ENCODE peak calls at places on chromosomes 2 and 18, in four cellular contexts. V is RWPE1, W is AG04450, R is lower leg skin. G is an unnamed sample.

GRCh38 chr2:160254363-160254762 is 54.3 kb upstream of the ITGB6 start:
- DNase-seq in V (no peak), W (no peak), R (no peak), G (no peak)

GRCh38 chr18:75923169-75923568 is 495.7 kb upstream of the SMIM21 start:
- DNase-seq in V (peak), W (no peak), R (no peak), G (no peak)

GRCh38 chr18:55781481-55781957 is 193.5 kb upstream of the TCF4 start:
- DNase-seq in V (peak), W (no peak), R (no peak), G (no peak)

GRCh38 chr18:42931501-42931900 is 184.0 kb downstream of the RIT2 start:
- DNase-seq in V (no peak), W (no peak), R (no peak), G (no peak)

GRCh38 chr2:19050354-19050753 is 308.1 kb downstream of the OSR1 start:
- DNase-seq in V (no peak), W (no peak), R (no peak), G (no peak)

GRCh38 chr2:54545700-54546450 is 89.7 kb downstream of the SPTBN1 start:
- DNase-seq in V (peak), W (no peak), R (no peak), G (no peak)

GRCh38 chr18:79928563-79928960 is 22.9 kb downstream of the SLC66A2 start:
- DNase-seq in V (no peak), W (no peak), R (peak), G (peak)

GRCh38 chr18:58682429-58683069 is 11.3 kb downstream of the MALT1 start:
- DNase-seq in V (peak), W (peak), R (no peak), G (peak)

GRCh38 chr18:72375628-72376027 is 168.5 kb downstream of the CBLN2 start:
- DNase-seq in V (no peak), W (peak), R (no peak), G (no peak)

GRCh38 chr18:52278191-52278590 is 61.8 kb upstream of the DCC start:
- DNase-seq in V (no peak), W (no peak), R (no peak), G (no peak)

GRCh38 chr2:68377137-68377780 is 12.2 kb downstream of the PLEK start:
- DNase-seq in V (no peak), W (no peak), R (no peak), G (no peak)

GRCh38 chr2:225768741-225769140 is 369.2 kb downstream of the NYAP2 start:
- DNase-seq in V (no peak), W (no peak), R (no peak), G (no peak)

GRCh38 chr2:35873921-35874320 is 481.7 kb upstream of the CRIM1 start:
- DNase-seq in V (no peak), W (no peak), R (no peak), G (no peak)
- TF ChIP-seq CTCF in V (no peak), W (no peak), R (no peak), G (no peak)

GRCh38 chr18:10141559-10141958 is 227.7 kb downstream of the VAPA start:
- DNase-seq in V (no peak), W (no peak), R (peak), G (no peak)

GRCh38 chr18:10143601-10144000 is 229.8 kb downstream of the VAPA start:
- DNase-seq in V (no peak), W (no peak), R (peak), G (no peak)

GRCh38 chr18:10140928-10141327 is 227.1 kb downstream of the VAPA start:
- DNase-seq in V (peak), W (no peak), R (peak), G (no peak)

GRCh38 chr18:10142056-10142455 is 228.2 kb downstream of the VAPA start:
- DNase-seq in V (no peak), W (no peak), R (no peak), G (no peak)

DNA sequence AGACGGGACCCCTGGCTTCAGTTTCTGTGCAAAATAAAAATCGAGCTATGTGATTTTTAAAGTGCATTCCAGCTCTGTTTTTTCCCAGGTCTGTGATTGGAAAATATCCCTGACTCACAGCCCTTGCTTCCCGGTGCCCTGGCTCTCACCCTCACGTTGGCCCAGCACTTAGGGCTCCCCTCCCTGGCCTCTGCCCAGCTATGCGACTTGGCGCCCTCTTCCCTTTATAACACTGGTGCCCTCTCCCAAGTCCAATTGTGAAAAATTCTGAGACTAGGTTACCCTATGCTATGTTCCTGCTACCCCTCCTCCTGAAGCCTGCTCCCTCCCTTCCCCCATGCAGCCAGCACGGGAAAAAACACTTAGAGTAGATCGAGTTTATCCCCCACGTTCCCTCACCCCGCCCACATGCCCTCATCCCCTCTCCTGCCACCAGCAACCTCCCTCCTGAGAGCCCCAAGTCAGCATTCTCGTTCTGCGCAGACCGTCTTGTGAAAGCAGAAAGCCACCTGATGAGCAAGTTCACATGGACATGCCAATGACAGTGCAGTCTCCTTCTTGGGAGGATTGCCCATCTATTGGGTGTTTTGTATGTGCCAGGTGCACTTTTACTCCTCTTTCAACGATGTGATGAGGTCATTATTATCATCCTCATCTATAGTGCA is 228.8 kb downstream of the VAPA start:
- DNase-seq in V (peak), W (no peak), R (peak), G (no peak)
- TF ChIP-seq CTCF in V (no peak), W (no peak), R (no peak), G (no peak)

GRCh38 chr2:40283111-40283909 is 168.6 kb downstream of the SLC8A1 start:
- DNase-seq in V (no peak), W (no peak), R (no peak), G (no peak)

GRCh38 chr2:40282428-40282827 is 169.5 kb downstream of the SLC8A1 start:
- DNase-seq in V (no peak), W (no peak), R (no peak), G (no peak)

GRCh38 chr2:40285391-40285790 is 166.5 kb downstream of the SLC8A1 start:
- DNase-seq in V (no peak), W (no peak), R (no peak), G (no peak)

GRCh38 chr2:40286721-40287120 is 165.2 kb downstream of the SLC8A1 start:
- DNase-seq in V (no peak), W (no peak), R (no peak), G (no peak)

DNA sequence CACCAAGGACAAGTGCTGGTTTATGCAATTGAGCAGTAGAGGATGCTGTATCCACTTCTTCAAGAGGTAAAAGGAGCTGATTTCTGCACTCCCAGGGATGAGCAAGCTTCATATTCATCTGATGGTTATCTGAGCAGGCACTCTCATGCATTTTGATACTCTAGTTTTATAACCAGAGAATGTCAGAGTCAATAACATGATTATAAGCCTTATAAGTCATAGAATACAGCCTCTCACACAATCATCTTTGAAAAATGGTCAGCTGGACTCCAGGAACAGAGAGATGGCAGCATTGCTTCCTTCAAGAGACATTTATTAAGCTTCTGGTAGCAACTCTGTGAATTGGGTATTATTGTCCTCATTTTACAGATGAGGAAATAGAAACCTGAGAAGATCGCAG is 167.1 kb downstream of the SLC8A1 start:
- DNase-seq in V (no peak), W (no peak), R (no peak), G (no peak)
- TF ChIP-seq CTCF in V (no peak), W (no peak), R (no peak), G (no peak)

GRCh38 chr2:74573747-74574562 is 19.4 kb downstream of the DOK1 start:
- DNase-seq in V (peak), W (peak), R (no peak), G (no peak)

GRCh38 chr2:74575320-74575719 is 20.8 kb downstream of the DOK1 start:
- DNase-seq in V (no peak), W (no peak), R (no peak), G (no peak)

GRCh38 chr2:74571058-74571457 is 16.5 kb downstream of the DOK1 start:
- DNase-seq in V (no peak), W (no peak), R (no peak), G (no peak)

GRCh38 chr2:74569686-74570085 is 15.2 kb downstream of the DOK1 start:
- DNase-seq in V (no peak), W (no peak), R (no peak), G (no peak)

GRCh38 chr2:74572178-74572925 is 17.8 kb downstream of the DOK1 start:
- DNase-seq in V (no peak), W (no peak), R (no peak), G (no peak)
- TF ChIP-seq CTCF in V (no peak), W (peak), R (no peak), G (no peak)

GRCh38 chr2:29143657-29144056 is 28.4 kb downstream of the CLIP4 start:
- DNase-seq in V (no peak), W (no peak), R (no peak), G (no peak)

GRCh38 chr2:29146197-29146596 is 31.0 kb downstream of the CLIP4 start:
- DNase-seq in V (no peak), W (no peak), R (no peak), G (no peak)

DNA sequence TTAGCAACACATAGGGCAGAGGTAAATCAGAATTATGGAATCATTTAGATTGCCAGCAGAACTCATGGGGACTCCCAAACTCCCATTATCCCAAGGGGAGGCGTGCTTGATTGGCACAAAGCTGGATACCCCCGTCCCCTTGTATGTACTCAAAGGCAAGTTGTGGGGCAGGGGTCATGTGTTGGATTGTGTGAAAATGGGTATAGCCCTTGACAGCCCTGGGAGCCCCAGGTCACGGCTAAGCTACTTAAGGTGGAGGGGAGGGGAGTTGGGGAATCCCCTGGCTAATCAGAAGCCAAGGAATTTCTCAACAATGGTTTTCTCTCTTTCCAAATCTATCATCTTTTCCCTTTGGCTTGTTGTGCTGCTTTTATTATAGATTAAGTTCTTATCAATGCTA is 32.7 kb downstream of the CLIP4 start:
- DNase-seq in V (no peak), W (no peak), R (no peak), G (no peak)
- TF ChIP-seq CTCF in V (no peak), W (no peak), R (no peak), G (no peak)

GRCh38 chr2:10879624-10880585 is 31.8 kb upstream of the KCNF1 start:
- DNase-seq in V (no peak), W (no peak), R (peak), G (no peak)
- TF ChIP-seq CTCF in V (no peak), W (no peak), R (no peak), G (no peak)